ENCODE peak calls at places on chromosomes 12 and 14, in ten cellular contexts. K is brain microvascular endothelial cell; E is left ventricle myocardium inferior; A is IMR-90; P is MM.1S; J is tibial nerve; O is substantia nigra; I is CD4-positive, alpha-beta memory T cell; N is spleen; Z is HCT116. U is an unnamed sample.

GRCh38 chr14:73295198-73295796 is 58.0 kb downstream of the PAPLN start:
- DNase-seq in P (peak), O (no peak), N (no peak), Z (peak), E (no peak), A (peak), I (peak), J (peak), K (peak), U (no peak)

GRCh38 chr12:6792522-6793201 is 3.3 kb downstream of the CD4 start:
- DNase-seq in Z (no peak), A (peak), K (no peak), I (peak), J (no peak), E (peak), O (peak), P (no peak), N (peak), U (no peak)

GRCh38 chr12:105562727-105563072 is 232.2 kb downstream of the C12orf75 start:
- DNase-seq in P (no peak), O (no peak), A (no peak), E (no peak), I (no peak), K (no peak), J (no peak), N (no peak), Z (no peak), U (no peak)

GRCh38 chr14:64736271-64737131 is 32.3 kb downstream of the PLEKHG3 start:
- DNase-seq in P (no peak), A (no peak), O (no peak), N (peak), J (no peak), I (no peak), E (peak), K (no peak), Z (no peak), U (no peak)

GRCh38 chr12:58500399-58500798 is 419.9 kb downstream of the LRIG3 start:
- DNase-seq in P (no peak), N (no peak), K (no peak), E (no peak), A (peak), J (no peak), Z (no peak), I (no peak), O (no peak), U (no peak)

GRCh38 chr12:124509676-124510300 is 57.6 kb downstream of the NCOR2 start:
- DNase-seq in Z (no peak), O (peak), A (peak), E (peak), K (peak), J (peak), P (no peak), I (no peak), N (no peak), U (peak)

GRCh38 chr14:98192946-98193345 is 1079.1 kb downstream of the BCL11B start:
- DNase-seq in I (no peak), J (no peak), Z (no peak), K (no peak), P (no peak), N (no peak), A (no peak), E (no peak), O (no peak), U (peak)

GRCh38 chr14:53153702-53154112 is 584 bp upstream of the DDHD1 start:
- DNase-seq in J (no peak), A (no peak), K (no peak), P (no peak), O (no peak), E (no peak), N (no peak), Z (no peak), I (no peak), U (no peak)

GRCh38 chr14:99169776-99170356 is 102.1 kb downstream of the BCL11B start:
- DNase-seq in N (no peak), O (no peak), P (no peak), Z (no peak), E (no peak), A (no peak), K (no peak), J (no peak), I (no peak), U (no peak)

GRCh38 chr12:867905-868304 is 81.6 kb downstream of the RAD52 start:
- DNase-seq in K (no peak), O (no peak), Z (no peak), A (no peak), I (no peak), P (no peak), J (no peak), N (no peak), E (no peak), U (no peak)

GRCh38 chr14:73227812-73228781 is 9.2 kb upstream of the PAPLN start:
- DNase-seq in P (no peak), N (no peak), O (no peak), J (peak), K (peak), Z (no peak), A (peak), I (no peak), E (peak), U (no peak)

GRCh38 chr12:64177001-64177400 is 45.1 kb downstream of the KICS2 start:
- DNase-seq in K (no peak), O (no peak), N (no peak), J (no peak), P (no peak), A (no peak), E (no peak), Z (no peak), I (no peak), U (no peak)

GRCh38 chr12:30862486-30862885 is 64.1 kb upstream of the TSPAN11 start:
- DNase-seq in O (no peak), P (no peak), A (peak), J (no peak), N (no peak), K (peak), E (peak), Z (no peak), I (no peak), U (no peak)

GRCh38 chr12:3543826-3544225 is 52.8 kb downstream of the PRMT8 start:
- DNase-seq in O (no peak), P (no peak), A (no peak), I (no peak), K (no peak), J (no peak), N (no peak), E (no peak), Z (no peak), U (no peak)

GRCh38 chr12:118560733-118561132 is 184.4 kb downstream of the SUDS3 start:
- DNase-seq in O (no peak), P (no peak), A (no peak), I (no peak), J (no peak), Z (no peak), E (no peak), N (no peak), K (no peak), U (no peak)

GRCh38 chr14:25121342-25122129 is 71.6 kb upstream of the STXBP6 start:
- DNase-seq in N (no peak), I (no peak), E (no peak), A (peak), P (no peak), J (no peak), K (no peak), Z (no peak), O (no peak), U (no peak)

GRCh38 chr14:61388173-61388975 is 67.0 kb downstream of the PRKCH start:
- DNase-seq in K (no peak), Z (peak), A (no peak), P (no peak), J (no peak), E (no peak), N (no peak), O (no peak), I (peak), U (no peak)

GRCh38 chr14:31961881-31962280 is 115.2 kb upstream of the ARHGAP5 start:
- DNase-seq in Z (no peak), N (no peak), O (no peak), E (no peak), P (no peak), I (no peak), J (no peak), K (no peak), A (no peak), U (no peak)

GRCh38 chr14:53581497-53581896 is 375.1 kb downstream of the BMP4 start:
- DNase-seq in E (no peak), O (no peak), Z (no peak), J (no peak), N (no peak), K (no peak), A (no peak), I (no peak), P (no peak), U (no peak)

GRCh38 chr14:95597784-95598204 is 62.9 kb downstream of the GLRX5 start:
- DNase-seq in Z (no peak), E (no peak), J (no peak), P (no peak), A (peak), O (peak), I (no peak), N (no peak), K (peak), U (peak)

GRCh38 chr12:80187660-80188090 is 88.3 kb downstream of the OTOGL start:
- DNase-seq in E (peak), Z (no peak), N (no peak), A (peak), K (peak), I (no peak), O (no peak), P (peak), J (no peak), U (no peak)

GRCh38 chr12:12941450-12942350 is 10.3 kb downstream of the GPRC5D start:
- DNase-seq in J (no peak), K (no peak), O (no peak), E (no peak), A (no peak), Z (no peak), N (no peak), I (no peak), P (no peak), U (no peak)

GRCh38 chr12:130456375-130457199 is 118.9 kb downstream of the PIWIL1 start:
- DNase-seq in E (peak), I (no peak), Z (no peak), J (no peak), O (no peak), K (no peak), N (no peak), A (no peak), P (no peak), U (no peak)

GRCh38 chr14:21711360-21711961 is 37.8 kb upstream of the OR4E1 start:
- DNase-seq in Z (peak), I (peak), E (no peak), N (no peak), O (no peak), J (peak), A (peak), P (peak), K (peak), U (no peak)

GRCh38 chr12:24948816-24949722 is at the start of gene BCAT1:
- DNase-seq in P (peak), N (peak), O (peak), A (peak), Z (no peak), E (peak), K (peak), J (peak), I (no peak), U (no peak)

GRCh38 chr14:47821134-47821533 is 145.7 kb upstream of the MDGA2 start:
- DNase-seq in Z (no peak), E (no peak), N (no peak), A (no peak), P (no peak), I (no peak), K (no peak), O (no peak), J (no peak), U (no peak)

GRCh38 chr12:54394281-54394719 is 9.8 kb upstream of the ZNF385A start:
- DNase-seq in P (peak), I (peak), Z (peak), A (peak), E (no peak), N (no peak), J (peak), O (peak), K (peak), U (no peak)

GRCh38 chr14:36654185-36655053 is 7.2 kb upstream of the PAX9 start:
- DNase-seq in Z (no peak), P (no peak), K (no peak), E (no peak), J (no peak), N (no peak), A (no peak), I (no peak), O (no peak), U (no peak)

GRCh38 chr14:47040490-47040889 is 388.9 kb upstream of the RPL10L start:
- DNase-seq in N (no peak), I (no peak), A (no peak), K (peak), O (peak), J (no peak), E (no peak), Z (peak), P (peak), U (no peak)

GRCh38 chr14:104878582-104878981 is 13.5 kb downstream of the CEP170B start:
- DNase-seq in N (peak), K (no peak), I (no peak), J (no peak), E (peak), P (no peak), O (no peak), Z (no peak), A (no peak), U (no peak)

GRCh38 chr12:20214286-20214685 is 154.1 kb upstream of the PDE3A start:
- DNase-seq in P (no peak), J (no peak), O (no peak), E (no peak), Z (no peak), A (peak), K (no peak), I (no peak), N (no peak), U (no peak)

GRCh38 chr12:67594888-67595287 is 53.7 kb upstream of the DYRK2 start:
- DNase-seq in J (no peak), O (no peak), K (no peak), A (no peak), Z (no peak), I (no peak), N (no peak), E (no peak), P (no peak), U (no peak)

GRCh38 chr12:132422057-132423043 is 67.6 kb upstream of the FBRSL1 start:
- DNase-seq in P (no peak), O (no peak), Z (no peak), N (no peak), E (no peak), J (no peak), K (no peak), A (peak), I (no peak), U (no peak)

GRCh38 chr12:115507951-115508722 is 769.4 kb downstream of the MED13L start:
- DNase-seq in A (no peak), Z (no peak), P (no peak), I (no peak), K (no peak), J (no peak), O (peak), E (peak), N (no peak), U (peak)

GRCh38 chr12:115504241-115504941 is 773.1 kb downstream of the MED13L start:
- DNase-seq in J (no peak), Z (no peak), P (peak), O (peak), A (no peak), K (no peak), I (no peak), E (peak), N (no peak), U (no peak)

GRCh38 chr12:115508990-115509389 is 768.5 kb downstream of the MED13L start:
- DNase-seq in J (no peak), O (no peak), E (no peak), K (no peak), N (no peak), P (no peak), Z (no peak), I (no peak), A (no peak), U (no peak)

GRCh38 chr12:115511305-115511704 is 766.2 kb downstream of the MED13L start:
- DNase-seq in E (no peak), A (no peak), K (no peak), P (no peak), N (no peak), I (no peak), J (no peak), Z (no peak), O (no peak), U (no peak)

DNA sequence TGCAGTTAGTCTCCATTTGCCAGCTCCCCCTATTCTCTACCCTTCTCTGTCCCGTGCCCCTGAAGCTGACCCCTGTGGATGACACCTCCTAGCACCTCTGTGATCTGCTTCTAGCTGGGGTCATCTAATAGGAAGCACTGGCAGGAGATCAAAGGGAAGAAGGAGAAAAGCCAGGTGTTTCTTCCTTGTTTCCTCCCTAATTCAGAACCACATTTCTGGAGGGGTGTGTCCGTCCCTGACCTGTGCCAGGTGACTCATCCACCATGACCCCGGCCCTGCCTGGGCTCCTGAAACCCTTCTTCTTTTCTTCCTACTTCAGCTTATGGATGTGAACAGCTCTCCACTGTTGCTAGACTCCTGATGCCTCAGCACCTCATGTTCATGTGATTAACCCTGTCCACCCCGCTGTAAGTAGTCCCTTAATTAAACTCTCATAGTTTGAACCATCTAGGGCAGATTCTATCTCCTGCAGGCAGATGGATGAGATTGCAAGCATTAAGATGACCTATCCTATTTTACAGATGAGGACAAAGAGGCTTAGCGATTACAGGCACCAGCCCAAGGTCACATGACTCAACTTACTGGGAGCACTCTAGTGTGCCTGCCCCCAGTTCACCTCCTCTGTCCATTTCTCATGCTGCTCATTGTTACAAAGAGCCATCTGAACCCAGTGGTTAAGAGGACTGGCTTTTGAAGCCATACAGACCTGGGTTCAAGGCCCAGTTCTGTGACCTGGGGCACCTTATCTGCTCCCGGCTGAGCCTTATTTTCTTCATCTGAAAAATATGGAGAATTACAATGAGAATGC is 770.5 kb downstream of the MED13L start:
- DNase-seq in J (no peak), I (no peak), Z (no peak), E (no peak), K (no peak), A (no peak), P (no peak), N (no peak), O (no peak), U (no peak)
- H3K27ac ChIP-seq in J (no peak), I (no peak), Z (no peak), E (peak), K (no peak), A (no peak), P (no peak), N (no peak), O (peak), U (peak)

GRCh38 chr12:46535907-46536306 is 163.3 kb upstream of the SLC38A2 start:
- DNase-seq in J (no peak), K (no peak), P (no peak), Z (no peak), E (no peak), A (no peak), O (no peak), I (no peak), N (no peak), U (no peak)
- H3K27ac ChIP-seq in J (no peak), K (no peak), P (no peak), Z (peak), E (peak), A (no peak), O (no peak), I (no peak), N (no peak), U (no peak)

GRCh38 chr12:92130999-92131398 is 14.6 kb downstream of the BTG1 start:
- DNase-seq in E (no peak), A (no peak), K (no peak), I (no peak), P (peak), N (no peak), O (no peak), J (no peak), Z (no peak), U (no peak)
- H3K27ac ChIP-seq in E (peak), A (no peak), K (no peak), I (peak), P (no peak), N (peak), O (no peak), J (no peak), Z (no peak), U (no peak)

DNA sequence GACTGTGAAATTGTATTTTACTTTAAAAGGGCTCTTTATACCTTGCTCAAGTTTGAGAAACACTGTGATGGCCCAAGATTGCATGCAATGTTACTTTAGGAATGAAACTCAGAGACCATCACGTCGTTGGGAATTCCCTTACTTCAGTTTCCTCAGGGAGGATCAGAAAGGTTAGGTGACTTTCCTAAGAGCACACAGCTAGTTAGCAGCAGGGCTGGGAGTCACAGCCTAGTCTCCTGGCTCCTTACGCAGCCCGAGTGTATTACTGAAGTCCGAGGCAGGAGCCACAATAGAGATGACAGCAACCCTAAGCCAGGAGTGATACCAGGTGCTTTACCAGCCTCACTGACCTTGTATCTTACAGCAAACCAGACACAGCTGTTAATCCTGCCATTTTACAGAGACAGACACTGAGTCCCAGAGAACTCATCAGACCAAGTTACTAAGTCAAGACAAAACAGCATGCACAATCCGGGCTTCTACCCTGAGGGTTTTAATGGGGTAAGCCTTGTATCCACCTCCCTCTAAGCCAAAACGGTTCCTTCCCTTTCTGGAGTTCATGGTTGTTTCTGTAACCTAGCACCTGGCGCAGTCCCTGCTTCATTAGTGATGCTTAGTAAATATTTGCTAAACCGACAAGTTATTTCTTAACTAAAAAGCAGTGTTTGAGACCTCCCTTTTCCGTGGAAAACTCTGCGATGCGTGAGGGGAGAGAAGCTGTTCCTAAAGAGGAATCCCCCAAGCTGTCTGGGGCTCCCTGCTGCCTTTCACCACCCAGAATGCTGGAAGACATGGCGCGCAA is 66.9 kb downstream of the RBM19 start:
- DNase-seq in P (no peak), J (no peak), Z (no peak), N (no peak), A (no peak), E (no peak), K (no peak), O (no peak), I (no peak), U (no peak)
- H3K27ac ChIP-seq in P (no peak), J (no peak), Z (no peak), N (no peak), A (no peak), E (no peak), K (no peak), O (no peak), I (no peak), U (no peak)

GRCh38 chr12:113860059-113860820 is 105.9 kb downstream of the RBM19 start:
- DNase-seq in Z (no peak), I (no peak), J (no peak), K (no peak), P (no peak), N (no peak), A (no peak), E (no peak), O (no peak), U (no peak)

GRCh38 chr12:113863455-113863845 is 102.7 kb downstream of the RBM19 start:
- DNase-seq in K (no peak), O (no peak), J (no peak), I (no peak), N (no peak), Z (no peak), E (no peak), P (no peak), A (peak), U (peak)

GRCh38 chr12:113862570-113863454 is 103.3 kb downstream of the RBM19 start:
- DNase-seq in P (no peak), E (no peak), N (no peak), A (peak), Z (no peak), O (no peak), K (peak), J (no peak), I (no peak), U (no peak)

GRCh38 chr12:113860950-113861349 is 105.2 kb downstream of the RBM19 start:
- DNase-seq in A (peak), O (no peak), J (no peak), P (no peak), Z (no peak), N (no peak), I (no peak), K (peak), E (no peak), U (no peak)

GRCh38 chr12:113861708-113862312 is 104.3 kb downstream of the RBM19 start:
- DNase-seq in O (no peak), K (no peak), N (no peak), I (no peak), A (peak), E (no peak), P (no peak), J (no peak), Z (no peak), U (no peak)
- H3K27ac ChIP-seq in O (no peak), K (no peak), N (no peak), I (no peak), A (no peak), E (no peak), P (no peak), J (no peak), Z (no peak), U (no peak)